ENCODE peak calls at places on chromosomes 11 and 22, in eight cellular contexts. One of them, this sample, is unnamed.

GRCh38 chr22:24180316-24181087 is 785 bp upstream of the SUSD2 start:
- DNase-seq in caudate nucleus: no peak
- DNase-seq in foreskin keratinocyte: no peak
- DNase-seq in stromal cell of bone marrow: no peak
- DNase-seq in left kidney: no peak
- DNase-seq in NCI-H1092 treated with DMSO at 0.1 percent for 48 hours: no peak
- DNase-seq in lower lobe of right lung: peak; percentile 42
- DNase-seq in amygdala: no peak
- DNase-seq in this sample: peak; percentile 50

GRCh38 chr22:47574551-47574950 is 812.1 kb downstream of the TBC1D22A start:
- DNase-seq in caudate nucleus: no peak
- DNase-seq in foreskin keratinocyte: no peak
- DNase-seq in stromal cell of bone marrow: no peak
- DNase-seq in left kidney: no peak
- DNase-seq in NCI-H1092 treated with DMSO at 0.1 percent for 48 hours: no peak
- DNase-seq in lower lobe of right lung: no peak
- DNase-seq in amygdala: no peak
- DNase-seq in this sample: no peak

GRCh38 chr22:47011131-47011854 is 248.8 kb downstream of the TBC1D22A start:
- DNase-seq in caudate nucleus: no peak
- DNase-seq in foreskin keratinocyte: no peak
- DNase-seq in stromal cell of bone marrow: no peak
- DNase-seq in left kidney: no peak
- DNase-seq in NCI-H1092 treated with DMSO at 0.1 percent for 48 hours: no peak
- DNase-seq in lower lobe of right lung: no peak
- DNase-seq in amygdala: no peak
- DNase-seq in this sample: no peak

GRCh38 chr11:109819410-109819809 is 273.8 kb upstream of the ZC3H12C start:
- DNase-seq in caudate nucleus: no peak
- DNase-seq in foreskin keratinocyte: peak; percentile 64
- DNase-seq in stromal cell of bone marrow: no peak
- DNase-seq in left kidney: no peak
- DNase-seq in NCI-H1092 treated with DMSO at 0.1 percent for 48 hours: no peak
- DNase-seq in lower lobe of right lung: no peak
- DNase-seq in amygdala: no peak
- DNase-seq in this sample: no peak

GRCh38 chr22:46576556-46577351 is 39.3 kb upstream of the CELSR1 start:
- DNase-seq in caudate nucleus: no peak
- DNase-seq in foreskin keratinocyte: no peak
- DNase-seq in stromal cell of bone marrow: no peak
- DNase-seq in left kidney: peak; percentile 79
- DNase-seq in NCI-H1092 treated with DMSO at 0.1 percent for 48 hours: no peak
- DNase-seq in lower lobe of right lung: peak; percentile 70
- DNase-seq in amygdala: peak; percentile 56
- DNase-seq in this sample: peak; percentile 61

GRCh38 chr11:8310743-8311298 is 47.1 kb upstream of the LMO1 start:
- DNase-seq in caudate nucleus: no peak
- DNase-seq in foreskin keratinocyte: no peak
- DNase-seq in stromal cell of bone marrow: no peak
- DNase-seq in left kidney: no peak
- DNase-seq in NCI-H1092 treated with DMSO at 0.1 percent for 48 hours: no peak
- DNase-seq in lower lobe of right lung: no peak
- DNase-seq in amygdala: no peak
- DNase-seq in this sample: no peak

GRCh38 chr11:130653838-130654601 is 205.6 kb downstream of the ADAMTS15 start:
- DNase-seq in caudate nucleus: no peak
- DNase-seq in foreskin keratinocyte: no peak
- DNase-seq in stromal cell of bone marrow: no peak
- DNase-seq in left kidney: peak; percentile 95
- DNase-seq in NCI-H1092 treated with DMSO at 0.1 percent for 48 hours: no peak
- DNase-seq in lower lobe of right lung: peak; percentile 84
- DNase-seq in amygdala: peak; percentile 42
- DNase-seq in this sample: no peak

GRCh38 chr11:6566704-6567370 is 36.6 kb downstream of the RRP8 start:
- DNase-seq in caudate nucleus: no peak
- DNase-seq in foreskin keratinocyte: no peak
- DNase-seq in stromal cell of bone marrow: no peak
- DNase-seq in left kidney: no peak
- DNase-seq in NCI-H1092 treated with DMSO at 0.1 percent for 48 hours: no peak
- DNase-seq in lower lobe of right lung: no peak
- DNase-seq in amygdala: peak; percentile 47
- DNase-seq in this sample: no peak

GRCh38 chr11:27204527-27204926 is 158.5 kb downstream of the CCDC34 start:
- DNase-seq in caudate nucleus: no peak
- DNase-seq in foreskin keratinocyte: no peak
- DNase-seq in stromal cell of bone marrow: no peak
- DNase-seq in left kidney: no peak
- DNase-seq in NCI-H1092 treated with DMSO at 0.1 percent for 48 hours: peak; percentile 39
- DNase-seq in lower lobe of right lung: no peak
- DNase-seq in amygdala: no peak
- DNase-seq in this sample: no peak

GRCh38 chr11:41256060-41256459 is 203.4 kb downstream of the LRRC4C start:
- DNase-seq in caudate nucleus: no peak
- DNase-seq in foreskin keratinocyte: no peak
- DNase-seq in stromal cell of bone marrow: no peak
- DNase-seq in left kidney: no peak
- DNase-seq in NCI-H1092 treated with DMSO at 0.1 percent for 48 hours: no peak
- DNase-seq in lower lobe of right lung: no peak
- DNase-seq in amygdala: no peak
- DNase-seq in this sample: no peak

GRCh38 chr11:134483857-134484256 is 71.8 kb upstream of the B3GAT1 start:
- DNase-seq in caudate nucleus: no peak
- DNase-seq in foreskin keratinocyte: no peak
- DNase-seq in stromal cell of bone marrow: no peak
- DNase-seq in left kidney: no peak
- DNase-seq in NCI-H1092 treated with DMSO at 0.1 percent for 48 hours: no peak
- DNase-seq in lower lobe of right lung: no peak
- DNase-seq in amygdala: no peak
- DNase-seq in this sample: no peak